ENCODE peak calls at places on chromosome 3, in eight cellular contexts. H is left ventricle myocardium inferior; R is PC-9; N is tibial artery; U is Peyer's patch; W is CD4-positive, CD25-positive, alpha-beta regulatory T cell; O is breast epithelium; V is uterus. Z is an unnamed sample.

GRCh38 chr3:32872487-32873382 is 54.9 kb downstream of the TRIM71 start:
- DNase-seq in H (no peak), R (no peak), N (no peak), U (no peak), W (no peak), O (peak; percentile 73), V (peak; percentile 22), Z (no peak)

GRCh38 chr3:146566138-146566537 is 21.7 kb upstream of the PLSCR1 start:
- DNase-seq in H (no peak), R (no peak), N (no peak), U (no peak), W (no peak), O (no peak), V (no peak), Z (no peak)

GRCh38 chr3:184600685-184601377 is 39.2 kb downstream of the EPHB3 start:
- DNase-seq in H (no peak), R (no peak), N (peak; percentile 13), U (no peak), W (no peak), O (no peak), V (no peak), Z (no peak)

GRCh38 chr3:185537369-185537970 is 14.9 kb downstream of the LIPH start:
- DNase-seq in H (peak; percentile 41), R (peak; percentile 100), N (peak; percentile 70), U (peak; percentile 83), W (peak; percentile 75), O (no peak), V (no peak), Z (no peak)

GRCh38 chr3:174862101-174862500 is 3.0 kb downstream of the NAALADL2 start:
- DNase-seq in H (no peak), R (peak; percentile 82), N (no peak), U (peak; percentile 69), W (no peak), O (peak; percentile 53), V (no peak), Z (no peak)

GRCh38 chr3:63818282-63819150 is 583 bp upstream of the C3orf49 start:
- DNase-seq in H (peak; percentile 20), R (no peak), N (peak; percentile 62), U (peak; percentile 85), W (peak; percentile 64), O (no peak), V (peak; percentile 59), Z (no peak)

GRCh38 chr3:156298938-156299337 is 178.6 kb downstream of the KCNAB1 start:
- DNase-seq in H (peak; percentile 52), R (no peak), N (peak; percentile 79), U (peak; percentile 62), W (no peak), O (no peak), V (no peak), Z (no peak)

GRCh38 chr3:45048244-45048643 is 22.1 kb downstream of the CLEC3B start:
- DNase-seq in H (no peak), R (no peak), N (no peak), U (no peak), W (no peak), O (no peak), V (no peak), Z (no peak)

GRCh38 chr3:108221403-108221802 is 821 bp downstream of the IFT57 start:
- DNase-seq in H (no peak), R (no peak), N (no peak), U (no peak), W (no peak), O (no peak), V (no peak), Z (no peak)

GRCh38 chr3:66386925-66387650 is 113.7 kb downstream of the LRIG1 start:
- DNase-seq in H (no peak), R (no peak), N (no peak), U (no peak), W (no peak), O (no peak), V (no peak), Z (no peak)

GRCh38 chr3:142866841-142867631 is 21.8 kb downstream of the PCOLCE2 start:
- DNase-seq in H (no peak), R (no peak), N (no peak), U (no peak), W (no peak), O (no peak), V (no peak), Z (no peak)

GRCh38 chr3:53936347-53936746 is 44.7 kb upstream of the SELENOK start:
- DNase-seq in H (no peak), R (no peak), N (no peak), U (no peak), W (no peak), O (no peak), V (no peak), Z (no peak)

GRCh38 chr3:50573566-50574279 is 4.4 kb downstream of the HEMK1 start:
- DNase-seq in H (no peak), R (peak; percentile 11), N (no peak), U (peak; percentile 57), W (peak; percentile 100), O (no peak), V (no peak), Z (no peak)

GRCh38 chr3:177196473-177197040 is 725 bp downstream of the TBL1XR1 start:
- DNase-seq in H (no peak), R (no peak), N (peak; percentile 34), U (peak; percentile 73), W (peak; percentile 76), O (peak; percentile 57), V (peak; percentile 53), Z (no peak)

GRCh38 chr3:112530573-112530972 is 31.2 kb downstream of the ATG3 start:
- DNase-seq in H (no peak), R (no peak), N (no peak), U (no peak), W (no peak), O (no peak), V (no peak), Z (no peak)

GRCh38 chr3:187343670-187344069 is 24.5 kb upstream of the RTP4 start:
- DNase-seq in H (no peak), R (no peak), N (no peak), U (no peak), W (no peak), O (no peak), V (no peak), Z (no peak)

GRCh38 chr3:126582286-126582685 is 23.6 kb upstream of the C3orf22 start:
- DNase-seq in H (no peak), R (no peak), N (no peak), U (no peak), W (no peak), O (no peak), V (no peak), Z (no peak)

DNA sequence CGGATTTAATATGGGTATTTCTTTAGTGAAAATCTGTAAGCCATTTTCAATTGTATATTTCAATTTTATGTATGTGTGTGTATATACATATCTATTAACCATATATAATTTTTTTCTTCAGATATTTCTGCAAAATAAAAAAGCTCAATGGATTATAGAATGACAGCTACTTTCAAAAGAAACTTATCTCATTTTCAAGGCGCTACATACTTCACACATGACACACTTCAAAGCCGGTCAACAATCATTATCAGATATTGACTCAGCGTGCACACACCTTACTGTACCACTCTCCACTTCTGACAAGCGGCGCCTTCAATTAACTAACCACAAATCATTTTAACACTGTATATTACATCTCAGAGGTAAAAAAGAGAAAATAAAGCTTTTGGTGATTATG is 39.6 kb downstream of the ATP13A3 start:
- DNase-seq in H (no peak), R (peak; percentile 65), N (no peak), U (no peak), W (peak; percentile 43), O (no peak), V (no peak), Z (no peak)
- H3K36me3 ChIP-seq in H (peaks cover 91% of the 10 kb centered on the region), R (peaks cover 77% of the 10 kb centered on the region), N (peaks cover 73% of the 10 kb centered on the region), U (no peaks in the 10 kb centered on the region), W (peaks cover 78% of the 10 kb centered on the region), O (peaks cover 15% of the 10 kb centered on the region), V (no peaks in the 10 kb centered on the region), Z (peaks cover 95% of the 10 kb centered on the region)

GRCh38 chr3:39378957-39379777 is 4.0 kb upstream of the SLC25A38 start:
- DNase-seq in H (no peak), R (no peak), N (no peak), U (no peak), W (no peak), O (no peak), V (no peak), Z (no peak)
- H3K27ac ChIP-seq in H (no peak overlapping the region), R (no peak overlapping the region), N (no peak overlapping the region), U (no peak overlapping the region), W (no peak overlapping the region), O (no peak overlapping the region), V (no peak overlapping the region), Z (no peak overlapping the region)

GRCh38 chr3:101513419-101513986 is 491 bp upstream of the SENP7 start:
- DNase-seq in H (no peak), R (peak; percentile 67), N (no peak), U (no peak), W (peak; percentile 7), O (no peak), V (no peak), Z (no peak)

GRCh38 chr3:101512521-101513418 is at the start of gene SENP7:
- DNase-seq in H (peak; percentile 87), R (peak; percentile 79), N (peak; percentile 85), U (peak; percentile 93), W (peak; percentile 85), O (peak; percentile 77), V (peak; percentile 86), Z (peak; percentile 91)

GRCh38 chr3:101519685-101520365 is 6.8 kb upstream of the SENP7 start:
- DNase-seq in H (no peak), R (peak; percentile 49), N (no peak), U (peak; percentile 53), W (no peak), O (no peak), V (no peak), Z (no peak)

GRCh38 chr3:101521251-101521701 is 8.3 kb upstream of the SENP7 start:
- DNase-seq in H (no peak), R (no peak), N (no peak), U (no peak), W (peak; percentile 55), O (no peak), V (no peak), Z (no peak)

DNA sequence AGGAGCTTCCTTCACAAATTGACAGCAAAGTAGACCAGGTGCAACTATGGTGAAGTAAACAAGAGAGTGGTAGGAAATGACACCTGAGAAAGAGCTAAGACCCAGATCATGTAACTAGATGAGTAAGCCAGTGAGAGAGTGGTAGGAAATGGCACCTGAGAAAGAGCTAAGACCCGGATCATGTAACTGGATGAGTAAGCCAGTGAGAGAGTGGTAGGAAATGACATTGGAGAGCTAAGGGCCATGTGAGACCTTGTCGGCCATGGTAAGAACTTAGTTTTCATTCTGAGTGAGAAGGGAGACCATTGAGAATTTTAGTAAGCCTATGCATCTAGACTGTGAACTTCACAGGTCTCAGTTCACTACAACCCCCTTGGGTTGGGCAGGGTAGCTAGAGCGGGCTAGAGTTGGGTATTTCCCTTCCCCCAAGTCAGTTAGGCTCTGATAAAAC is 5.4 kb upstream of the SENP7 start:
- DNase-seq in H (no peak), R (peak; percentile 79), N (no peak), U (no peak), W (peak; percentile 92), O (no peak), V (no peak), Z (no peak)
- H3K4me3 ChIP-seq in H (no peak overlapping the region), R (no peak overlapping the region), N (no peak overlapping the region), U (no peak overlapping the region), W (peak overlapping the region; percentile 57), O (no peak overlapping the region), V (no peak overlapping the region), Z (no peak overlapping the region)

GRCh38 chr3:15241341-15241740 is 35.3 kb downstream of the CAPN7 start:
- DNase-seq in H (no peak), R (no peak), N (peak; percentile 42), U (peak; percentile 61), W (peak; percentile 73), O (no peak), V (peak; percentile 63), Z (no peak)

GRCh38 chr3:15246186-15246585 is 40.1 kb downstream of the CAPN7 start:
- DNase-seq in H (no peak), R (no peak), N (no peak), U (no peak), W (no peak), O (no peak), V (no peak), Z (no peak)

GRCh38 chr3:15243822-15244482 is 37.9 kb downstream of the CAPN7 start:
- DNase-seq in H (no peak), R (no peak), N (no peak), U (no peak), W (no peak), O (no peak), V (no peak), Z (no peak)
- H3K36me3 ChIP-seq in H (peaks cover 98% of the 10 kb centered on the region), R (peaks cover 42% of the 10 kb centered on the region), N (peaks cover 86% of the 10 kb centered on the region), U (no peaks in the 10 kb centered on the region), W (peaks cover 91% of the 10 kb centered on the region), O (peaks cover 11% of the 10 kb centered on the region), V (no peaks in the 10 kb centered on the region), Z (peaks cover 5% of the 10 kb centered on the region)

Z was measured in left lung.